ENCODE peak calls at places on chromosomes 12 and 14, in five cellular contexts. One of them, this sample, is unnamed.

GRCh38 chr12:48881652-48882324 is 16.1 kb upstream of the RND1 start:
- DNase-seq in right cardiac atrium: no peak
- DNase-seq in psoas muscle: no peak
- DNase-seq in stimulated activated CD4-positive, alpha-beta T cell treated with anti-CD3 and anti-CD28 coated beads, TNF-alpha, amount 100 ng/mL, for 4 hours: no peak
- DNase-seq in AG20443: no peak
- DNase-seq in this sample: no peak

GRCh38 chr14:60679566-60680258 is 30.4 kb upstream of the SIX1 start:
- DNase-seq in right cardiac atrium: no peak
- DNase-seq in psoas muscle: no peak
- DNase-seq in stimulated activated CD4-positive, alpha-beta T cell treated with anti-CD3 and anti-CD28 coated beads, TNF-alpha, amount 100 ng/mL, for 4 hours: no peak
- DNase-seq in AG20443: no peak
- DNase-seq in this sample: no peak

GRCh38 chr14:101492716-101493115 is 68.6 kb upstream of the DIO3 start:
- DNase-seq in right cardiac atrium: peak; percentile 40
- DNase-seq in psoas muscle: peak; percentile 33
- DNase-seq in stimulated activated CD4-positive, alpha-beta T cell treated with anti-CD3 and anti-CD28 coated beads, TNF-alpha, amount 100 ng/mL, for 4 hours: no peak
- DNase-seq in AG20443: no peak
- DNase-seq in this sample: no peak

GRCh38 chr14:54209501-54210231 is 187.1 kb upstream of the CDKN3 start:
- DNase-seq in right cardiac atrium: no peak
- DNase-seq in psoas muscle: no peak
- DNase-seq in stimulated activated CD4-positive, alpha-beta T cell treated with anti-CD3 and anti-CD28 coated beads, TNF-alpha, amount 100 ng/mL, for 4 hours: no peak
- DNase-seq in AG20443: no peak
- DNase-seq in this sample: peak; percentile 76

GRCh38 chr12:78388461-78388860 is 476.1 kb upstream of the SYT1 start:
- DNase-seq in right cardiac atrium: no peak
- DNase-seq in psoas muscle: no peak
- DNase-seq in stimulated activated CD4-positive, alpha-beta T cell treated with anti-CD3 and anti-CD28 coated beads, TNF-alpha, amount 100 ng/mL, for 4 hours: no peak
- DNase-seq in AG20443: no peak
- DNase-seq in this sample: no peak

GRCh38 chr12:128671528-128672042 is 152.2 kb downstream of the SLC15A4 start:
- DNase-seq in right cardiac atrium: no peak
- DNase-seq in psoas muscle: no peak
- DNase-seq in stimulated activated CD4-positive, alpha-beta T cell treated with anti-CD3 and anti-CD28 coated beads, TNF-alpha, amount 100 ng/mL, for 4 hours: no peak
- DNase-seq in AG20443: no peak
- DNase-seq in this sample: no peak

GRCh38 chr12:105461276-105461975 is 130.9 kb downstream of the C12orf75 start:
- DNase-seq in right cardiac atrium: no peak
- DNase-seq in psoas muscle: no peak
- DNase-seq in stimulated activated CD4-positive, alpha-beta T cell treated with anti-CD3 and anti-CD28 coated beads, TNF-alpha, amount 100 ng/mL, for 4 hours: no peak
- DNase-seq in AG20443: no peak
- DNase-seq in this sample: no peak

GRCh38 chr14:68685419-68686211 is 107.3 kb downstream of the ZFP36L1 start:
- DNase-seq in right cardiac atrium: peak; percentile 36
- DNase-seq in psoas muscle: peak; percentile 50
- DNase-seq in stimulated activated CD4-positive, alpha-beta T cell treated with anti-CD3 and anti-CD28 coated beads, TNF-alpha, amount 100 ng/mL, for 4 hours: peak; percentile 55
- DNase-seq in AG20443: peak; percentile 47
- DNase-seq in this sample: peak; percentile 98

GRCh38 chr14:21521526-21521925 is 4.6 kb downstream of the SALL2 start:
- DNase-seq in right cardiac atrium: no peak
- DNase-seq in psoas muscle: no peak
- DNase-seq in stimulated activated CD4-positive, alpha-beta T cell treated with anti-CD3 and anti-CD28 coated beads, TNF-alpha, amount 100 ng/mL, for 4 hours: no peak
- DNase-seq in AG20443: peak; percentile 16
- DNase-seq in this sample: no peak

GRCh38 chr12:75666126-75666979 is 154.9 kb upstream of the KRR1 start:
- DNase-seq in right cardiac atrium: no peak
- DNase-seq in psoas muscle: no peak
- DNase-seq in stimulated activated CD4-positive, alpha-beta T cell treated with anti-CD3 and anti-CD28 coated beads, TNF-alpha, amount 100 ng/mL, for 4 hours: no peak
- DNase-seq in AG20443: peak; percentile 48
- DNase-seq in this sample: peak; percentile 40

GRCh38 chr12:2287151-2287550 is 234.4 kb downstream of the CACNA1C start:
- DNase-seq in right cardiac atrium: peak; percentile 55
- DNase-seq in psoas muscle: no peak
- DNase-seq in stimulated activated CD4-positive, alpha-beta T cell treated with anti-CD3 and anti-CD28 coated beads, TNF-alpha, amount 100 ng/mL, for 4 hours: no peak
- DNase-seq in AG20443: peak; percentile 37
- DNase-seq in this sample: no peak